ENCODE peak calls at places on chromosomes 6 and 20, in nine cellular contexts. N is frontal cortex, C is HuH-7.5, F is 8988T, M is SW 1271, K is nephron progenitor cell, V is NCI-H446 treated with DMSO at 0.1 percent for 48 hours, Q is MV-4-11, E is mucosa of gallbladder. G is an unnamed sample.

GRCh38 chr6:38378801-38379200 is 260.9 kb downstream of the BTBD9 start:
- DNase-seq in N (no peak), C (no peak), F (no peak), M (no peak), K (no peak), V (no peak), Q (no peak), E (no peak), G (no peak)

GRCh38 chr6:26520840-26521484 is 17.2 kb upstream of the HMGN4 start:
- DNase-seq in N (peak; percentile 95), C (peak; percentile 79), F (peak; percentile 70), M (peak; percentile 61), K (peak; percentile 87), V (peak; percentile 72), Q (peak; percentile 79), E (peak; percentile 92), G (peak; percentile 87)

GRCh38 chr6:146543940-146544661 is 468 bp downstream of the RAB32 start:
- DNase-seq in N (peak; percentile 6), C (peak; percentile 35), F (peak; percentile 12), M (no peak), K (peak; percentile 34), V (no peak), Q (no peak), E (peak; percentile 60), G (no peak)

GRCh38 chr6:142207265-142207877 is 60.3 kb downstream of the VTA1 start:
- DNase-seq in N (no peak), C (no peak), F (no peak), M (no peak), K (peak; percentile 48), V (no peak), Q (peak; percentile 1), E (peak; percentile 28), G (peak; percentile 51)

GRCh38 chr20:57736738-57737347 is 27.0 kb upstream of the PMEPA1 start:
- DNase-seq in N (no peak), C (no peak), F (no peak), M (no peak), K (no peak), V (no peak), Q (no peak), E (no peak), G (no peak)

GRCh38 chr20:62046431-62046830 is 19.2 kb downstream of the TAF4 start:
- DNase-seq in N (no peak), C (no peak), F (no peak), M (no peak), K (no peak), V (no peak), Q (no peak), E (no peak), G (no peak)

GRCh38 chr6:142297996-142298753 is 3.6 kb upstream of the ADGRG6 start:
- DNase-seq in N (no peak), C (no peak), F (no peak), M (peak; percentile 36), K (no peak), V (no peak), Q (no peak), E (no peak), G (peak; percentile 16)

GRCh38 chr6:4799912-4800311 is 23.7 kb downstream of the CDYL start:
- DNase-seq in N (no peak), C (no peak), F (no peak), M (no peak), K (no peak), V (no peak), Q (no peak), E (no peak), G (no peak)

GRCh38 chr6:139852067-139852466 is 477.6 kb upstream of the CITED2 start:
- DNase-seq in N (no peak), C (no peak), F (no peak), M (no peak), K (no peak), V (no peak), Q (no peak), E (no peak), G (no peak)

GRCh38 chr6:44044154-44044539 is 83.1 kb downstream of the MRPL14 start:
- DNase-seq in N (no peak), C (no peak), F (no peak), M (no peak), K (no peak), V (no peak), Q (no peak), E (no peak), G (no peak)

GRCh38 chr20:47293524-47294157 is 62.9 kb downstream of the ZMYND8 start:
- DNase-seq in N (no peak), C (no peak), F (no peak), M (no peak), K (no peak), V (no peak), Q (peak; percentile 52), E (no peak), G (peak; percentile 40)

GRCh38 chr20:9515211-9515580 is 806 bp downstream of the LAMP5 start:
- DNase-seq in N (no peak), C (no peak), F (no peak), M (no peak), K (peak; percentile 20), V (no peak), Q (no peak), E (no peak), G (no peak)

GRCh38 chr6:168530653-168531071 is 89.7 kb downstream of the SMOC2 start:
- DNase-seq in N (no peak), C (no peak), F (no peak), M (no peak), K (no peak), V (no peak), Q (no peak), E (no peak), G (no peak)